ENCODE peak calls at places on chromosomes 16 and 17, in six cellular contexts. Q, W, H, R, S and Y are unnamed samples.

GRCh38 chr17:40148527-40148926 is 8.2 kb downstream of the CASC3 start:
- DNase-seq in S (no peak), R (no peak), H (no peak), Q (no peak), W (no peak), Y (no peak)

GRCh38 chr17:39621523-39622379 is 5.0 kb upstream of the PPP1R1B start:
- DNase-seq in Q (no peak), R (peak; percentile 65), H (peak; percentile 88), W (peak; percentile 91), S (peak; percentile 73), Y (peak; percentile 44)

GRCh38 chr16:1390239-1390638 is 24.3 kb downstream of the UNKL start:
- DNase-seq in H (no peak), S (no peak), R (no peak), Q (no peak), W (no peak), Y (no peak)

GRCh38 chr17:31595666-31596381 is 204.3 kb downstream of the RAB11FIP4 start:
- DNase-seq in R (peak; percentile 23), W (no peak), Q (no peak), H (no peak), S (no peak), Y (no peak)

GRCh38 chr16:4384497-4384896 is 12.8 kb downstream of the VASN start:
- DNase-seq in H (peak; percentile 89), W (no peak), R (peak; percentile 57), Q (no peak), S (no peak), Y (peak; percentile 71)

GRCh38 chr17:58083491-58084316 is 485 bp downstream of the DYNLL2 start:
- DNase-seq in S (no peak), R (peak; percentile 39), H (peak; percentile 91), W (peak; percentile 92), Q (no peak), Y (no peak)

GRCh38 chr16:23225634-23226033 is 43.1 kb downstream of the SCNN1G start:
- DNase-seq in W (no peak), R (peak; percentile 20), H (no peak), Q (no peak), S (no peak), Y (no peak)

GRCh38 chr17:41717408-41718286 is 5.5 kb downstream of the GAST start:
- DNase-seq in W (no peak), H (no peak), S (no peak), Q (no peak), R (peak; percentile 52), Y (no peak)

GRCh38 chr16:10738231-10739077 is 5.2 kb upstream of the NUBP1 start:
- DNase-seq in H (no peak), W (no peak), Q (no peak), R (peak; percentile 75), S (peak; percentile 74), Y (peak; percentile 30)

GRCh38 chr16:65306313-65306712 is 184.4 kb upstream of the CDH11 start:
- DNase-seq in S (no peak), Q (no peak), R (peak; percentile 10), H (no peak), W (no peak), Y (no peak)

GRCh38 chr16:46975908-46976470 is 2.5 kb upstream of the DNAJA2 start:
- DNase-seq in R (no peak), W (no peak), Q (no peak), H (no peak), S (no peak), Y (no peak)

GRCh38 chr17:43330876-43331639 is 67.7 kb upstream of the ARL4D start:
- DNase-seq in R (no peak), H (no peak), S (no peak), Q (no peak), W (no peak), Y (no peak)
- TF ChIP-seq CTCF in R (peak; percentile 31), H (no peak), S (no peak), Q (no peak), W (no peak), Y (no peak)

GRCh38 chr16:88837806-88838205 is 18.9 kb downstream of the GALNS start:
- DNase-seq in S (no peak), Q (no peak), H (no peak), R (no peak), W (no peak), Y (no peak)

GRCh38 chr16:88840589-88841215 is 16.0 kb downstream of the GALNS start:
- DNase-seq in R (no peak), H (no peak), W (no peak), S (no peak), Q (no peak), Y (no peak)

GRCh38 chr16:88839745-88840588 is 16.8 kb downstream of the GALNS start:
- DNase-seq in Q (no peak), W (no peak), S (no peak), H (no peak), R (no peak), Y (no peak)

GRCh38 chr16:88838566-88838965 is 18.2 kb downstream of the GALNS start:
- DNase-seq in W (no peak), R (no peak), Q (no peak), S (no peak), H (no peak), Y (no peak)

GRCh38 chr16:88839026-88839529 is 17.7 kb downstream of the GALNS start:
- DNase-seq in S (no peak), Q (no peak), H (peak; percentile 52), W (no peak), R (no peak), Y (no peak)
- TF ChIP-seq CTCF in S (peak; percentile 48), Q (no peak), H (no peak), W (no peak), R (peak; percentile 39), Y (no peak)

GRCh38 chr17:850086-850827 is 68.1 kb downstream of the MRM3 start:
- DNase-seq in H (no peak), S (no peak), R (no peak), W (no peak), Q (no peak), Y (no peak)

GRCh38 chr17:851986-852385 is 69.8 kb downstream of the MRM3 start:
- DNase-seq in H (no peak), W (no peak), S (no peak), Q (no peak), R (no peak), Y (no peak)

GRCh38 chr17:846901-847777 is 65.0 kb downstream of the MRM3 start:
- DNase-seq in S (no peak), R (no peak), Q (no peak), W (no peak), H (no peak), Y (no peak)

GRCh38 chr17:850828-851759 is 68.9 kb downstream of the MRM3 start:
- DNase-seq in Q (no peak), R (peak; percentile 71), W (no peak), H (peak; percentile 46), S (no peak), Y (no peak)

GRCh38 chr17:848402-848801 is 66.2 kb downstream of the MRM3 start:
- DNase-seq in W (no peak), H (no peak), S (no peak), R (no peak), Q (no peak), Y (no peak)
- TF ChIP-seq CTCF in W (no peak), H (no peak), S (no peak), R (no peak), Q (no peak), Y (no peak)

GRCh38 chr17:72661093-72661944 is 431.2 kb downstream of the SLC39A11 start:
- DNase-seq in S (no peak), R (no peak), H (peak; percentile 27), W (no peak), Q (no peak), Y (no peak)
- TF ChIP-seq CTCF in S (peak; percentile 69), R (peak; percentile 63), H (peak; percentile 47), W (no peak), Q (no peak), Y (peak; percentile 1)

GRCh38 chr17:699350-699749 is 15.3 kb downstream of the VPS53 start:
- DNase-seq in S (no peak), W (no peak), R (no peak), H (no peak), Q (no peak), Y (no peak)

GRCh38 chr17:700504-701094 is 14.0 kb downstream of the VPS53 start:
- DNase-seq in Q (no peak), R (peak; percentile 47), H (peak; percentile 58), W (no peak), S (no peak), Y (no peak)

GRCh38 chr17:696412-696811 is 18.2 kb downstream of the VPS53 start:
- DNase-seq in R (no peak), Q (no peak), W (no peak), S (no peak), H (peak; percentile 27), Y (no peak)

GRCh38 chr17:694239-694638 is 20.4 kb downstream of the VPS53 start:
- DNase-seq in Q (peak; percentile 98), S (peak; percentile 91), H (no peak), W (no peak), R (peak; percentile 99), Y (peak; percentile 89)

DNA sequence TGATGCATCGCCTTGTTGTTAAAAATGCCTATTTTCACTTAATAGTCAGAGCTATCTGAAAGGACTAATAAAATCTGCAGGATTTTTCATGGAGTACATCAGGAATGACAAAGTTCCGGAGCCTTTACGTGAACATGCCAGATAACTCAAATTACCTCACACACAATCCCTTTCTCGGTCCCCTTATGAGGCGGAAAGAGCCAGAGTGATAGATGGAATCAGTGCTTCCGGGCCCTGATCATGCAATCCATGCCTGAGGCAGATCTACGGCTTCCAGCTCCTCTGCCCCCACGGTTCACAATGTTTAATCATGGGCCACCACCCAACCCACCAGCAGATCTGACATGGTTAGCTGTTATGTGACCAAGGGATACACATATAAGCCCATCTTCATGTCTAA is 17.0 kb downstream of the VPS53 start:
- DNase-seq in S (no peak), H (peak; percentile 68), Q (no peak), R (no peak), W (no peak), Y (no peak)
- TF ChIP-seq CTCF in S (no peak), H (no peak), Q (no peak), R (no peak), W (no peak), Y (no peak)

GRCh38 chr16:6023449-6023848 is 925.9 kb upstream of the EEF2KMT start:
- DNase-seq in R (no peak), S (no peak), H (no peak), Q (no peak), W (no peak), Y (no peak)
- TF ChIP-seq CTCF in R (no peak), S (no peak), H (no peak), Q (no peak), W (no peak), Y (no peak)

GRCh38 chr17:21463779-21464407 is 87.7 kb downstream of the KCNJ12 start:
- DNase-seq in Q (no peak), W (peak; percentile 51), R (no peak), S (no peak), H (no peak), Y (no peak)

GRCh38 chr17:21466550-21466949 is 90.4 kb downstream of the KCNJ12 start:
- DNase-seq in H (no peak), R (no peak), W (peak; percentile 53), Q (no peak), S (no peak), Y (no peak)

GRCh38 chr17:21462259-21462658 is 86.1 kb downstream of the KCNJ12 start:
- DNase-seq in R (no peak), H (no peak), S (no peak), W (no peak), Q (no peak), Y (no peak)

GRCh38 chr17:21463204-21463661 is 87.1 kb downstream of the KCNJ12 start:
- DNase-seq in W (no peak), Q (no peak), S (no peak), H (no peak), R (no peak), Y (no peak)

GRCh38 chr17:21464611-21465021 is 88.5 kb downstream of the KCNJ12 start:
- DNase-seq in R (no peak), W (peak; percentile 35), H (no peak), S (no peak), Q (no peak), Y (no peak)
- TF ChIP-seq CTCF in R (no peak), W (no peak), H (no peak), S (no peak), Q (no peak), Y (no peak)